ENCODE peak calls at places on chromosomes 1 and 21, in seven cellular contexts. M, E, V, R, F, W and D are unnamed samples.

GRCh38 chr1:89949991-89950624 is 44.8 kb upstream of the ZNF326 start:
- DNase-seq in M (no peak), E (no peak), V (no peak), R (no peak), F (no peak), W (no peak), D (no peak)

GRCh38 chr1:65141394-65141793 is 6.6 kb upstream of the AK4 start:
- DNase-seq in M (no peak), E (no peak), V (peak), R (no peak), F (no peak), W (no peak), D (no peak)

GRCh38 chr21:29104239-29104708 is 26.2 kb upstream of the MAP3K7CL start:
- DNase-seq in M (no peak), E (no peak), V (no peak), R (no peak), F (no peak), W (no peak), D (no peak)

GRCh38 chr1:116767782-116768382 is 13.7 kb downstream of the CD2 start:
- DNase-seq in M (no peak), E (no peak), V (no peak), R (no peak), F (no peak), W (no peak), D (no peak)

GRCh38 chr1:51316764-51317120 is 13.6 kb downstream of the TTC39A start:
- DNase-seq in M (no peak), E (no peak), V (no peak), R (no peak), F (no peak), W (no peak), D (no peak)

GRCh38 chr1:65179148-65179547 is 31.1 kb downstream of the AK4 start:
- DNase-seq in M (no peak), E (no peak), V (no peak), R (no peak), F (no peak), W (no peak), D (no peak)

GRCh38 chr1:5976231-5976630 is 16.0 kb downstream of the NPHP4 start:
- DNase-seq in M (no peak), E (no peak), V (no peak), R (no peak), F (no peak), W (no peak), D (no peak)

GRCh38 chr1:154431586-154432373 is 26.6 kb downstream of the IL6R start:
- DNase-seq in M (no peak), E (peak), V (peak), R (peak), F (no peak), W (no peak), D (no peak)